ENCODE peak calls at places on chromosomes 12 and 14, in seven cellular contexts. One of them, this sample, is unnamed.

GRCh38 chr12:57624441-57625220 is 8.4 kb downstream of the B4GALNT1 start:
- DNase-seq in GM12878: no peak
- DNase-seq in K562: no peak
- DNase-seq in HepG2: no peak
- DNase-seq in HCT116: no peak
- DNase-seq in H1: no peak
- DNase-seq in SK-N-SH: no peak
- DNase-seq in this sample: no peak

GRCh38 chr14:51356381-51356780 is 116.3 kb downstream of the TMX1 start:
- DNase-seq in GM12878: no peak
- DNase-seq in SK-N-SH: no peak
- DNase-seq in HCT116: no peak
- DNase-seq in H1: no peak
- DNase-seq in HepG2: no peak
- DNase-seq in K562: no peak
- DNase-seq in this sample: no peak

GRCh38 chr12:66048843-66049537 is 81.6 kb downstream of the LLPH start:
- DNase-seq in GM12878: no peak
- DNase-seq in K562: no peak
- DNase-seq in H1: no peak
- DNase-seq in SK-N-SH: no peak
- DNase-seq in HCT116: no peak
- DNase-seq in HepG2: peak; percentile 98
- DNase-seq in this sample: no peak

GRCh38 chr12:38949363-38949762 is 44.0 kb upstream of the CPNE8 start:
- DNase-seq in HCT116: no peak
- DNase-seq in GM12878: no peak
- DNase-seq in K562: no peak
- DNase-seq in HepG2: peak; percentile 1
- DNase-seq in SK-N-SH: no peak
- DNase-seq in H1: no peak
- DNase-seq in this sample: no peak

GRCh38 chr14:102928412-102929348 is 6.2 kb downstream of the AMN start:
- DNase-seq in K562: no peak
- DNase-seq in H1: no peak
- DNase-seq in GM12878: no peak
- DNase-seq in SK-N-SH: no peak
- DNase-seq in HCT116: peak; percentile 52
- DNase-seq in HepG2: no peak
- DNase-seq in this sample: no peak

GRCh38 chr14:60861545-60862147 is 119.2 kb downstream of the TRMT5 start:
- DNase-seq in H1: no peak
- DNase-seq in HCT116: no peak
- DNase-seq in GM12878: no peak
- DNase-seq in HepG2: no peak
- DNase-seq in K562: no peak
- DNase-seq in SK-N-SH: no peak
- DNase-seq in this sample: no peak

GRCh38 chr12:21939435-21939834 is 1.8 kb downstream of the ABCC9 start:
- DNase-seq in H1: no peak
- DNase-seq in K562: no peak
- DNase-seq in HCT116: no peak
- DNase-seq in HepG2: no peak
- DNase-seq in GM12878: no peak
- DNase-seq in SK-N-SH: no peak
- DNase-seq in this sample: no peak

GRCh38 chr14:70873627-70874026 is 33.6 kb upstream of the PCNX1 start:
- DNase-seq in H1: no peak
- DNase-seq in SK-N-SH: no peak
- DNase-seq in GM12878: no peak
- DNase-seq in HCT116: no peak
- DNase-seq in K562: no peak
- DNase-seq in HepG2: peak; percentile 38
- DNase-seq in this sample: no peak

GRCh38 chr14:94474581-94475031 is 1.4 kb downstream of the SERPINA9 start:
- DNase-seq in H1: peak; percentile 27
- DNase-seq in HepG2: no peak
- DNase-seq in HCT116: no peak
- DNase-seq in SK-N-SH: no peak
- DNase-seq in GM12878: no peak
- DNase-seq in K562: no peak
- DNase-seq in this sample: no peak

GRCh38 chr12:12349711-12350665 is at the start of gene MANSC1:
- DNase-seq in H1: no peak
- DNase-seq in HCT116: no peak
- DNase-seq in HepG2: peak; percentile 24
- DNase-seq in GM12878: no peak
- DNase-seq in K562: peak; percentile 67
- DNase-seq in SK-N-SH: peak; percentile 89
- DNase-seq in this sample: no peak

GRCh38 chr14:103887170-103887501 is 39.8 kb upstream of the PPP1R13B start:
- DNase-seq in H1: no peak
- DNase-seq in SK-N-SH: no peak
- DNase-seq in HCT116: no peak
- DNase-seq in K562: no peak
- DNase-seq in GM12878: no peak
- DNase-seq in HepG2: no peak
- DNase-seq in this sample: no peak

GRCh38 chr12:1594045-1594294 is 411 bp downstream of the FBXL14 start:
- DNase-seq in HCT116: no peak
- DNase-seq in GM12878: no peak
- DNase-seq in SK-N-SH: peak; percentile 79
- DNase-seq in K562: no peak
- DNase-seq in HepG2: no peak
- DNase-seq in H1: no peak
- DNase-seq in this sample: no peak

GRCh38 chr12:45050751-45051489 is at the start of gene DBX2:
- DNase-seq in H1: no peak
- DNase-seq in SK-N-SH: peak; percentile 59
- DNase-seq in HepG2: no peak
- DNase-seq in HCT116: no peak
- DNase-seq in K562: no peak
- DNase-seq in GM12878: no peak
- DNase-seq in this sample: no peak

GRCh38 chr14:31122098-31122611 is 85.4 kb downstream of the HECTD1 start:
- DNase-seq in GM12878: no peak
- DNase-seq in K562: no peak
- DNase-seq in HCT116: no peak
- DNase-seq in HepG2: no peak
- DNase-seq in H1: no peak
- DNase-seq in SK-N-SH: no peak
- DNase-seq in this sample: no peak

GRCh38 chr14:105525861-105526780 is at the start of gene TMEM121:
- DNase-seq in HCT116: no peak
- DNase-seq in SK-N-SH: peak; percentile 93
- DNase-seq in HepG2: no peak
- DNase-seq in H1: no peak
- DNase-seq in GM12878: no peak
- DNase-seq in K562: peak; percentile 86
- DNase-seq in this sample: no peak

GRCh38 chr12:94592080-94592479 is 58.3 kb downstream of the TMCC3 start:
- DNase-seq in SK-N-SH: no peak
- DNase-seq in GM12878: no peak
- DNase-seq in K562: no peak
- DNase-seq in H1: no peak
- DNase-seq in HCT116: no peak
- DNase-seq in HepG2: no peak
- DNase-seq in this sample: no peak
- H3K27ac ChIP-seq in SK-N-SH: no peak overlapping the region
- H3K27ac ChIP-seq in GM12878: no peak overlapping the region
- H3K27ac ChIP-seq in K562: no peak overlapping the region
- H3K27ac ChIP-seq in H1: no peak overlapping the region
- H3K27ac ChIP-seq in HCT116: no peak overlapping the region
- H3K27ac ChIP-seq in HepG2: no peak overlapping the region
- H3K27ac ChIP-seq in this sample: no peak overlapping the region

GRCh38 chr12:127811988-127812387 is 455.0 kb upstream of the TMEM132C start:
- DNase-seq in H1: peak; percentile 5
- DNase-seq in HCT116: no peak
- DNase-seq in SK-N-SH: no peak
- DNase-seq in HepG2: no peak
- DNase-seq in GM12878: no peak
- DNase-seq in K562: no peak
- DNase-seq in this sample: no peak

GRCh38 chr12:127803545-127803944 is 463.4 kb upstream of the TMEM132C start:
- DNase-seq in SK-N-SH: no peak
- DNase-seq in HepG2: no peak
- DNase-seq in K562: no peak
- DNase-seq in H1: no peak
- DNase-seq in GM12878: no peak
- DNase-seq in HCT116: no peak
- DNase-seq in this sample: no peak

GRCh38 chr12:127810026-127810425 is 456.9 kb upstream of the TMEM132C start:
- DNase-seq in SK-N-SH: no peak
- DNase-seq in K562: no peak
- DNase-seq in GM12878: no peak
- DNase-seq in HCT116: no peak
- DNase-seq in H1: no peak
- DNase-seq in HepG2: no peak
- DNase-seq in this sample: no peak

GRCh38 chr12:127813147-127813546 is 453.8 kb upstream of the TMEM132C start:
- DNase-seq in HepG2: no peak
- DNase-seq in H1: no peak
- DNase-seq in SK-N-SH: no peak
- DNase-seq in GM12878: no peak
- DNase-seq in HCT116: no peak
- DNase-seq in K562: no peak
- DNase-seq in this sample: no peak

DNA sequence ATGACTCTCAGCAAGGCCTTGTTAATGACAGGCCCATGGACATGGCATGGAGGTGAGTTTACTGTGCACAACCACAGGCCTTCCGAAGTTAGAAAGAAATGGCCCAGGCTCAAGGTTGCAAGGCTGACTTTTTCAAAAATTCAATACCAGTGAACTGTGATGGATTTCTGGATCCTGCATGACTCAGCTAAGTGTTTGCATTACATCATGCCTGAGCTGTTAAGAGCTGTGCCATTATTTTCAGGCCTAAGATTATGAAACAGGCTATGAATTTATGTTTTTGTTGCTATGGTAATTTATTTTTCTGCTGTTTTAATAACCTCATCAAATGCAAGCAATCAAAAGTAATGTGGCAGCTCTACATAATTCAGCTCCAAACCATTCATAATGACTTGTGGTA is 457.7 kb upstream of the TMEM132C start:
- DNase-seq in GM12878: no peak
- DNase-seq in K562: no peak
- DNase-seq in HCT116: no peak
- DNase-seq in HepG2: no peak
- DNase-seq in H1: no peak
- DNase-seq in SK-N-SH: no peak
- DNase-seq in this sample: no peak
- TF ChIP-seq SIN3A in GM12878: no peak
- TF ChIP-seq SIN3A in K562: no peak
- TF ChIP-seq SIN3A in HCT116: no peak
- TF ChIP-seq SIN3A in HepG2: no peak
- TF ChIP-seq SIN3A in H1: no peak
- TF ChIP-seq SIN3A in SK-N-SH: no peak
- TF ChIP-seq SIN3A in this sample: no peak

GRCh38 chr12:96500686-96501085 is 11.3 kb downstream of the CFAP54 start:
- DNase-seq in K562: no peak
- DNase-seq in H1: no peak
- DNase-seq in HCT116: no peak
- DNase-seq in SK-N-SH: no peak
- DNase-seq in HepG2: no peak
- DNase-seq in GM12878: no peak
- DNase-seq in this sample: no peak
- H3K27ac ChIP-seq in K562: no peak overlapping the region
- H3K27ac ChIP-seq in H1: no peak overlapping the region
- H3K27ac ChIP-seq in HCT116: peak overlapping the region; percentile 45
- H3K27ac ChIP-seq in SK-N-SH: peak overlapping the region; percentile 34
- H3K27ac ChIP-seq in HepG2: no peak overlapping the region
- H3K27ac ChIP-seq in GM12878: peak overlapping the region; percentile 62
- H3K27ac ChIP-seq in this sample: no peak overlapping the region

GRCh38 chr14:53963491-53964227 is 7.0 kb upstream of the BMP4 start:
- DNase-seq in SK-N-SH: no peak
- DNase-seq in HepG2: no peak
- DNase-seq in HCT116: no peak
- DNase-seq in GM12878: no peak
- DNase-seq in H1: no peak
- DNase-seq in K562: no peak
- DNase-seq in this sample: no peak
- TF ChIP-seq SIN3A in SK-N-SH: no peak
- TF ChIP-seq SIN3A in HepG2: no peak
- TF ChIP-seq SIN3A in HCT116: no peak
- TF ChIP-seq SIN3A in GM12878: no peak
- TF ChIP-seq SIN3A in H1: peak; percentile 29
- TF ChIP-seq SIN3A in K562: no peak
- TF ChIP-seq SIN3A in this sample: no peak

DNA sequence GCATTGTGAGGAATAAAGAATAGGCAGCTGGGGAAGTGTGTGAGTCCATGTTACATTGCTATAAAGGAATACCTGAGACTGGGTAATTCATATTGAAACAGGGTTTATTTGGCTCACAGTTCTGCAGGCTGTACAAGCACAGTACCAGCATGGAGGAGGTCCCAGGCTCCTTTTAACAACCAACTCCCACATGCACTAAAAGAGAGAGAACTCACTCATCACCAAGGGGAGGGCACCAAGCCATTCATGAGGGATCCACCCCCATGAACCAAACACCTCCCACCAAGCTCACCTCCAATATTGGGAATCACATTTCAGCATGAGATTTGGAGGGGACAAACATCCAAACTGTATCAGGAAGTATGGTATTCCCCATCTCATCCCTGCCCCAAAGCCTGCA is 11.9 kb upstream of the DHRS4 start:
- DNase-seq in H1: no peak
- DNase-seq in GM12878: no peak
- DNase-seq in HCT116: no peak
- DNase-seq in HepG2: no peak
- DNase-seq in K562: no peak
- DNase-seq in SK-N-SH: no peak
- DNase-seq in this sample: no peak
- H3K27ac ChIP-seq in H1: no peak overlapping the region
- H3K27ac ChIP-seq in GM12878: no peak overlapping the region
- H3K27ac ChIP-seq in HCT116: no peak overlapping the region
- H3K27ac ChIP-seq in HepG2: no peak overlapping the region
- H3K27ac ChIP-seq in K562: no peak overlapping the region
- H3K27ac ChIP-seq in SK-N-SH: no peak overlapping the region
- H3K27ac ChIP-seq in this sample: no peak overlapping the region

GRCh38 chr12:131862994-131863710 is 31.3 kb upstream of the ULK1 start:
- DNase-seq in HCT116: no peak
- DNase-seq in GM12878: no peak
- DNase-seq in SK-N-SH: no peak
- DNase-seq in HepG2: no peak
- DNase-seq in H1: no peak
- DNase-seq in K562: peak; percentile 87
- DNase-seq in this sample: no peak
- TF ChIP-seq SIN3A in HCT116: no peak
- TF ChIP-seq SIN3A in GM12878: no peak
- TF ChIP-seq SIN3A in SK-N-SH: no peak
- TF ChIP-seq SIN3A in HepG2: no peak
- TF ChIP-seq SIN3A in H1: no peak
- TF ChIP-seq SIN3A in K562: no peak
- TF ChIP-seq SIN3A in this sample: no peak

This sample was measured in Panc1.